ENCODE peak calls at places on chromosome 2, in nine cellular contexts. One of them, this sample, is unnamed.

GRCh38 chr2:43312751-43313641 is 86.6 kb upstream of the ZFP36L2 start:
- DNase-seq in choroid plexus epithelial cell: peak
- DNase-seq in fibroblast of pulmonary artery: no peak
- DNase-seq in endodermal cell: no peak
- DNase-seq in GM12865: no peak
- DNase-seq in prostate gland: peak
- DNase-seq in HFF-Myc: peak
- DNase-seq in upper lobe of right lung: no peak
- DNase-seq in cardiac fibroblast: peak
- DNase-seq in this sample: no peak

GRCh38 chr2:224162122-224162521 is 123.0 kb upstream of the SERPINE2 start:
- DNase-seq in fibroblast of pulmonary artery: peak
- DNase-seq in upper lobe of right lung: no peak
- DNase-seq in choroid plexus epithelial cell: peak
- DNase-seq in GM12865: no peak
- DNase-seq in cardiac fibroblast: peak
- DNase-seq in endodermal cell: no peak
- DNase-seq in HFF-Myc: no peak
- DNase-seq in prostate gland: no peak
- DNase-seq in this sample: no peak

GRCh38 chr2:201978333-201978732 is 55.3 kb upstream of the FZD7 start:
- DNase-seq in choroid plexus epithelial cell: no peak
- DNase-seq in fibroblast of pulmonary artery: no peak
- DNase-seq in cardiac fibroblast: no peak
- DNase-seq in GM12865: peak
- DNase-seq in HFF-Myc: no peak
- DNase-seq in upper lobe of right lung: no peak
- DNase-seq in endodermal cell: no peak
- DNase-seq in prostate gland: no peak
- DNase-seq in this sample: no peak

GRCh38 chr2:36355157-36355889 is at the start of gene CRIM1:
- DNase-seq in prostate gland: peak
- DNase-seq in upper lobe of right lung: peak
- DNase-seq in HFF-Myc: no peak
- DNase-seq in GM12865: peak
- DNase-seq in endodermal cell: peak
- DNase-seq in choroid plexus epithelial cell: peak
- DNase-seq in fibroblast of pulmonary artery: peak
- DNase-seq in cardiac fibroblast: peak
- DNase-seq in this sample: no peak

GRCh38 chr2:25349397-25349796 is 7.7 kb upstream of the DNMT3A start:
- DNase-seq in choroid plexus epithelial cell: peak
- DNase-seq in HFF-Myc: no peak
- DNase-seq in upper lobe of right lung: no peak
- DNase-seq in fibroblast of pulmonary artery: peak
- DNase-seq in endodermal cell: peak
- DNase-seq in prostate gland: no peak
- DNase-seq in GM12865: no peak
- DNase-seq in cardiac fibroblast: peak
- DNase-seq in this sample: no peak

GRCh38 chr2:218999881-219000568 is 6.8 kb upstream of the CRYBA2 start:
- DNase-seq in GM12865: no peak
- DNase-seq in HFF-Myc: no peak
- DNase-seq in prostate gland: no peak
- DNase-seq in fibroblast of pulmonary artery: no peak
- DNase-seq in upper lobe of right lung: no peak
- DNase-seq in cardiac fibroblast: no peak
- DNase-seq in choroid plexus epithelial cell: no peak
- DNase-seq in endodermal cell: peak
- DNase-seq in this sample: no peak

GRCh38 chr2:100365434-100365833 is 43.1 kb upstream of the LONRF2 start:
- DNase-seq in upper lobe of right lung: no peak
- DNase-seq in prostate gland: peak
- DNase-seq in endodermal cell: no peak
- DNase-seq in fibroblast of pulmonary artery: peak
- DNase-seq in choroid plexus epithelial cell: peak
- DNase-seq in cardiac fibroblast: peak
- DNase-seq in GM12865: no peak
- DNase-seq in HFF-Myc: peak
- DNase-seq in this sample: peak

GRCh38 chr2:131154071-131154531 is 49.0 kb downstream of the PLEKHB2 start:
- DNase-seq in fibroblast of pulmonary artery: peak
- DNase-seq in prostate gland: peak
- DNase-seq in GM12865: peak
- DNase-seq in HFF-Myc: peak
- DNase-seq in endodermal cell: peak
- DNase-seq in choroid plexus epithelial cell: peak
- DNase-seq in cardiac fibroblast: peak
- DNase-seq in upper lobe of right lung: peak
- DNase-seq in this sample: no peak

GRCh38 chr2:55923091-55923977 is at the start of gene EFEMP1:
- DNase-seq in GM12865: peak
- DNase-seq in HFF-Myc: no peak
- DNase-seq in upper lobe of right lung: peak
- DNase-seq in cardiac fibroblast: peak
- DNase-seq in fibroblast of pulmonary artery: peak
- DNase-seq in prostate gland: peak
- DNase-seq in choroid plexus epithelial cell: peak
- DNase-seq in endodermal cell: peak
- DNase-seq in this sample: no peak

GRCh38 chr2:102304268-102304667 is 7.1 kb upstream of the IL1RL1 start:
- DNase-seq in fibroblast of pulmonary artery: peak
- DNase-seq in choroid plexus epithelial cell: peak
- DNase-seq in endodermal cell: no peak
- DNase-seq in upper lobe of right lung: no peak
- DNase-seq in cardiac fibroblast: peak
- DNase-seq in HFF-Myc: no peak
- DNase-seq in GM12865: no peak
- DNase-seq in prostate gland: no peak
- DNase-seq in this sample: no peak

GRCh38 chr2:160491922-160492371 is 1.7 kb downstream of the RBMS1 start:
- DNase-seq in fibroblast of pulmonary artery: peak
- DNase-seq in choroid plexus epithelial cell: peak
- DNase-seq in endodermal cell: peak
- DNase-seq in prostate gland: peak
- DNase-seq in GM12865: no peak
- DNase-seq in HFF-Myc: peak
- DNase-seq in cardiac fibroblast: peak
- DNase-seq in upper lobe of right lung: no peak
- DNase-seq in this sample: no peak

GRCh38 chr2:3493610-3493997 is 25.7 kb downstream of the ADI1 start:
- DNase-seq in fibroblast of pulmonary artery: peak
- DNase-seq in prostate gland: no peak
- DNase-seq in endodermal cell: peak
- DNase-seq in upper lobe of right lung: peak
- DNase-seq in cardiac fibroblast: peak
- DNase-seq in HFF-Myc: no peak
- DNase-seq in GM12865: no peak
- DNase-seq in choroid plexus epithelial cell: peak
- DNase-seq in this sample: no peak

GRCh38 chr2:96601382-96602292 is 36.5 kb downstream of the KANSL3 start:
- DNase-seq in choroid plexus epithelial cell: no peak
- DNase-seq in HFF-Myc: no peak
- DNase-seq in GM12865: no peak
- DNase-seq in prostate gland: no peak
- DNase-seq in upper lobe of right lung: no peak
- DNase-seq in cardiac fibroblast: no peak
- DNase-seq in endodermal cell: no peak
- DNase-seq in fibroblast of pulmonary artery: no peak
- DNase-seq in this sample: no peak

GRCh38 chr2:169693344-169693743 is 861 bp downstream of the CFAP210 start:
- DNase-seq in cardiac fibroblast: no peak
- DNase-seq in choroid plexus epithelial cell: no peak
- DNase-seq in prostate gland: no peak
- DNase-seq in upper lobe of right lung: no peak
- DNase-seq in fibroblast of pulmonary artery: no peak
- DNase-seq in GM12865: peak
- DNase-seq in HFF-Myc: no peak
- DNase-seq in endodermal cell: no peak
- DNase-seq in this sample: no peak

GRCh38 chr2:38748391-38748790 is 2.8 kb downstream of the SRSF7 start:
- DNase-seq in endodermal cell: no peak
- DNase-seq in cardiac fibroblast: no peak
- DNase-seq in HFF-Myc: no peak
- DNase-seq in prostate gland: no peak
- DNase-seq in upper lobe of right lung: no peak
- DNase-seq in fibroblast of pulmonary artery: no peak
- DNase-seq in choroid plexus epithelial cell: no peak
- DNase-seq in GM12865: no peak
- DNase-seq in this sample: no peak
- H3K4me3 ChIP-seq in endodermal cell: peak
- H3K4me3 ChIP-seq in cardiac fibroblast: no peak
- H3K4me3 ChIP-seq in HFF-Myc: peak
- H3K4me3 ChIP-seq in prostate gland: no peak
- H3K4me3 ChIP-seq in upper lobe of right lung: no peak
- H3K4me3 ChIP-seq in fibroblast of pulmonary artery: no peak
- H3K4me3 ChIP-seq in choroid plexus epithelial cell: no peak
- H3K4me3 ChIP-seq in GM12865: no peak
- H3K4me3 ChIP-seq in this sample: peak

DNA sequence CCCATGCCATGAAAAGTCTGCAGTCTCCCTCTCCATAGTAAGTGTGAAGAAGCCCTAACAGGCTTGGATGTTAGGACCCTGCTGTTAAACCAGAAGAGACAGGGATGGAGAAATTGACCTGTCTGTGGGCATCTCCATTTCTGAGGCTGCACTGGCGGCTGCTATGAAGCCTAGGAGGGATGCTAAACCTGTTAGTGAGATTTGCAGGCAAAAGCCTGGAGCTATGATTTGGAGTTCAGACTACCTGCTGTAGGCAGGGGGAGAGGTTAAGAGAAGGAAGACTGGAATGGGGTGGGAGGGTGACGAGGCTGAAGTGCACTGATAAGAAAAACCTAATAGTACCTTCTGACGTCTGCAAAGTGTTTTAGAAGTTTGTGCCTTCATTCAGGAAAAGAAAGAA is 98.7 kb upstream of the PKDCC start:
- DNase-seq in prostate gland: no peak
- DNase-seq in upper lobe of right lung: no peak
- DNase-seq in endodermal cell: no peak
- DNase-seq in GM12865: no peak
- DNase-seq in HFF-Myc: no peak
- DNase-seq in choroid plexus epithelial cell: no peak
- DNase-seq in fibroblast of pulmonary artery: no peak
- DNase-seq in cardiac fibroblast: no peak
- DNase-seq in this sample: no peak
- TF ChIP-seq CTCF in prostate gland: no peak
- TF ChIP-seq CTCF in upper lobe of right lung: no peak
- TF ChIP-seq CTCF in endodermal cell: no peak
- TF ChIP-seq CTCF in GM12865: no peak
- TF ChIP-seq CTCF in HFF-Myc: no peak
- TF ChIP-seq CTCF in choroid plexus epithelial cell: no peak
- TF ChIP-seq CTCF in fibroblast of pulmonary artery: no peak
- TF ChIP-seq CTCF in cardiac fibroblast: no peak
- TF ChIP-seq CTCF in this sample: no peak

GRCh38 chr2:16142383-16143361 is 202.3 kb downstream of the MYCN start:
- DNase-seq in fibroblast of pulmonary artery: no peak
- DNase-seq in choroid plexus epithelial cell: no peak
- DNase-seq in endodermal cell: peak
- DNase-seq in GM12865: no peak
- DNase-seq in cardiac fibroblast: no peak
- DNase-seq in upper lobe of right lung: no peak
- DNase-seq in HFF-Myc: no peak
- DNase-seq in prostate gland: no peak
- DNase-seq in this sample: no peak
- H3K4me3 ChIP-seq in fibroblast of pulmonary artery: no peak
- H3K4me3 ChIP-seq in choroid plexus epithelial cell: no peak
- H3K4me3 ChIP-seq in endodermal cell: no peak
- H3K4me3 ChIP-seq in GM12865: no peak
- H3K4me3 ChIP-seq in cardiac fibroblast: no peak
- H3K4me3 ChIP-seq in upper lobe of right lung: no peak
- H3K4me3 ChIP-seq in HFF-Myc: no peak
- H3K4me3 ChIP-seq in prostate gland: no peak
- H3K4me3 ChIP-seq in this sample: no peak

GRCh38 chr2:6791682-6792081 is 74.0 kb downstream of the CMPK2 start:
- DNase-seq in endodermal cell: peak
- DNase-seq in cardiac fibroblast: no peak
- DNase-seq in prostate gland: no peak
- DNase-seq in fibroblast of pulmonary artery: no peak
- DNase-seq in HFF-Myc: no peak
- DNase-seq in choroid plexus epithelial cell: no peak
- DNase-seq in upper lobe of right lung: no peak
- DNase-seq in GM12865: no peak
- DNase-seq in this sample: no peak
- TF ChIP-seq CTCF in endodermal cell: peak
- TF ChIP-seq CTCF in cardiac fibroblast: no peak
- TF ChIP-seq CTCF in prostate gland: no peak
- TF ChIP-seq CTCF in fibroblast of pulmonary artery: no peak
- TF ChIP-seq CTCF in HFF-Myc: no peak
- TF ChIP-seq CTCF in choroid plexus epithelial cell: peak
- TF ChIP-seq CTCF in upper lobe of right lung: no peak
- TF ChIP-seq CTCF in GM12865: peak
- TF ChIP-seq CTCF in this sample: no peak

DNA sequence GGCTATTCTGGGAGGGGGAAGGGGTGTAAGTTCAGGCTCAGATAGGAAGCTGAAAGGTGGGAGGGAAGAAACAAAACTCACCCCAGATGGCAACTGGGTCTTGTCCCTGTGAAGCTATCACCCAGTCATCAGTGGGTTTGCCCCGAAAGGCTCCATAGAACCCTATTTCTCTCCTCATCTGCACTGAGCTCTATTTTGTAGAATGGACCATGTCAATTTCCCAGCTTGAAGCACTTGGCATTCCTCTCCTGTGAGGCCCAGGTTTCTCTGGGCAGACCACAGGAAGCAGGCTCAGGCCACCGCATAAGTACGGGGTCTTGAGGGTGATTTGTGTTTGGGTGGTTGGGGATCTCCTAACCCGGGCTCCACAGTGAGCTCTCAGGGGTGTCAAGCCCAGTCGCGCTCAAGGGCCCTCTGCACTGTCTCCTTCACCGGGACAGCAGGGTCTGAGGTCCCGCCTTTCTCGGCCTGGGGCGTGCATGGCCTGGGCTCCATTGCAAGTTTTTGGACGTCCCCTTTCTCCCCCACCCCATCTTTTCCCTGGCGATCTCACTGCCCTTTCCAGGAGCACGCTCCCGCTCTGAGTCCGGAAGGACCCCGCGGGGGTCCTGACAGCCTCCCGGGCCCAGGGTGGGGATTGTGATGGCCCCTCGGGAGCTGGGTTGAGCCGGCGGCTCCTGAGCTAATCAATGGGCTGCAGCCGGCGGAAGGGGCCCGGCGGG is 27.3 kb upstream of the NOTO start:
- DNase-seq in cardiac fibroblast: no peak
- DNase-seq in GM12865: no peak
- DNase-seq in choroid plexus epithelial cell: peak
- DNase-seq in endodermal cell: no peak
- DNase-seq in HFF-Myc: no peak
- DNase-seq in prostate gland: no peak
- DNase-seq in upper lobe of right lung: no peak
- DNase-seq in fibroblast of pulmonary artery: no peak
- DNase-seq in this sample: no peak
- H3K4me3 ChIP-seq in cardiac fibroblast: peak
- H3K4me3 ChIP-seq in GM12865: no peak
- H3K4me3 ChIP-seq in choroid plexus epithelial cell: peak
- H3K4me3 ChIP-seq in endodermal cell: peak
- H3K4me3 ChIP-seq in HFF-Myc: peak
- H3K4me3 ChIP-seq in prostate gland: peak
- H3K4me3 ChIP-seq in upper lobe of right lung: peak
- H3K4me3 ChIP-seq in fibroblast of pulmonary artery: peak
- H3K4me3 ChIP-seq in this sample: peak